ENCODE peak calls at places on chromosomes 4 and X, in seven cellular contexts. T is HepG2, L is HCT116, M is K562, C is H1, R is GM12878, F is SK-N-SH. B is an unnamed sample.

GRCh38 chrX:150084474-150085229 is 146.4 kb upstream of the EOLA2 start:
- DNase-seq in T (no peak), L (no peak), M (no peak), C (no peak), R (no peak), F (no peak), B (peak; percentile 60)

GRCh38 chrX:39196192-39197102 is 395.2 kb downstream of the MID1IP1 start:
- DNase-seq in T (no peak), L (peak; percentile 26), M (peak; percentile 31), C (no peak), R (peak; percentile 90), F (no peak), B (peak; percentile 80)

GRCh38 chr4:160286051-160286450 is 1183.2 kb downstream of the RAPGEF2 start:
- DNase-seq in T (no peak), L (no peak), M (no peak), C (no peak), R (no peak), F (no peak), B (no peak)

GRCh38 chr4:119300072-119300387 is 21.9 kb downstream of the FABP2 start:
- DNase-seq in T (no peak), L (no peak), M (peak; percentile 29), C (no peak), R (peak; percentile 13), F (peak; percentile 47), B (peak; percentile 34)

GRCh38 chrX:9132036-9132435 is 98.1 kb upstream of the FAM9B start:
- DNase-seq in T (no peak), L (no peak), M (no peak), C (no peak), R (no peak), F (no peak), B (no peak)

GRCh38 chrX:41377624-41378023 is 43.7 kb downstream of the DDX3X start:
- DNase-seq in T (no peak), L (no peak), M (no peak), C (no peak), R (no peak), F (no peak), B (no peak)

GRCh38 chr4:88613417-88613875 is 21.2 kb downstream of the HERC3 start:
- DNase-seq in T (no peak), L (no peak), M (no peak), C (no peak), R (no peak), F (no peak), B (no peak)

GRCh38 chr4:109472343-109472761 is 38.7 kb downstream of the SEC24B start:
- DNase-seq in T (no peak), L (no peak), M (peak; percentile 20), C (no peak), R (no peak), F (no peak), B (no peak)

GRCh38 chrX:29671426-29671825 is 543.9 kb upstream of the MAGEB2 start:
- DNase-seq in T (no peak), L (no peak), M (no peak), C (no peak), R (no peak), F (no peak), B (no peak)

GRCh38 chr4:68615699-68616422 is 39.7 kb upstream of the UGT2B17 start:
- DNase-seq in T (no peak), L (no peak), M (no peak), C (no peak), R (no peak), F (no peak), B (no peak)

GRCh38 chr4:174464949-174465348 is 57.3 kb downstream of the HPGD start:
- DNase-seq in T (no peak), L (no peak), M (no peak), C (no peak), R (no peak), F (no peak), B (no peak)

GRCh38 chrX:41588271-41588670 is 100.5 kb upstream of the GPR34 start:
- DNase-seq in T (no peak), L (no peak), M (peak; percentile 5), C (no peak), R (no peak), F (peak; percentile 10), B (no peak)

GRCh38 chr4:134747108-134747805 is 545.7 kb upstream of the PABPC4L start:
- DNase-seq in T (peak; percentile 4), L (no peak), M (no peak), C (no peak), R (no peak), F (no peak), B (no peak)

GRCh38 chr4:69881173-69881773 is 21.3 kb upstream of the SULT1E1 start:
- DNase-seq in T (peak; percentile 66), L (peak; percentile 22), M (peak; percentile 15), C (no peak), R (no peak), F (peak; percentile 10), B (no peak)

GRCh38 chr4:151887151-151887815 is 126.5 kb upstream of the GATB start:
- DNase-seq in T (no peak), L (no peak), M (no peak), C (no peak), R (peak; percentile 87), F (no peak), B (no peak)

GRCh38 chrX:136812286-136812685 is 31.6 kb upstream of the ARHGEF6 start:
- DNase-seq in T (no peak), L (no peak), M (no peak), C (no peak), R (no peak), F (no peak), B (no peak)

GRCh38 chr4:152771736-152772533 is 7.6 kb downstream of the TIGD4 start:
- DNase-seq in T (no peak), L (no peak), M (no peak), C (no peak), R (no peak), F (no peak), B (no peak)

GRCh38 chr4:76208005-76208765 is 5.4 kb downstream of the SCARB2 start:
- DNase-seq in T (peak; percentile 85), L (no peak), M (no peak), C (no peak), R (no peak), F (peak; percentile 32), B (no peak)

GRCh38 chr4:26235500-26235899 is 85.3 kb upstream of the RBPJ start:
- DNase-seq in T (no peak), L (no peak), M (no peak), C (no peak), R (no peak), F (no peak), B (no peak)

DNA sequence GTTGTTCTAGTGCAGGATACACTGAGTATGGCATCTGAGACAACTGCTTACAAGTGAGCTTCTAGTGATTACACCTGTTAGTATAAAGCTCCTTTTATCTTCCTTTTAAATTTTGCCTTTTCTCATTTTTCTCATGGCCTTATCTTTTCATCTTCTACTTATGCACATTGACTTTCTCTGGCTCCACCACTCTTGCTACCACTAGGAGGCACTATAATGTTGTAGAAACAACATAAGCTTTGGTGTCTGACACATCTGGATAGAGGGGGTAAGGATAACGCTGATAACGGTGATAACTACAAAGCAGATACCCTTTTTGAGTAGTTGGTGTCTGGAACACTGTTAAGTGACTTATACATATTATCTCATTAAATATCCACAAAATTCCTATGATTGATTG is 187.4 kb upstream of the TEX13C start:
- DNase-seq in T (peak; percentile 0), L (no peak), M (peak; percentile 28), C (no peak), R (no peak), F (peak; percentile 14), B (no peak)
- TF ChIP-seq JUND in T (no peak), L (no peak), M (no peak), C (no peak), R (no peak), F (no peak), B (no peak)

DNA sequence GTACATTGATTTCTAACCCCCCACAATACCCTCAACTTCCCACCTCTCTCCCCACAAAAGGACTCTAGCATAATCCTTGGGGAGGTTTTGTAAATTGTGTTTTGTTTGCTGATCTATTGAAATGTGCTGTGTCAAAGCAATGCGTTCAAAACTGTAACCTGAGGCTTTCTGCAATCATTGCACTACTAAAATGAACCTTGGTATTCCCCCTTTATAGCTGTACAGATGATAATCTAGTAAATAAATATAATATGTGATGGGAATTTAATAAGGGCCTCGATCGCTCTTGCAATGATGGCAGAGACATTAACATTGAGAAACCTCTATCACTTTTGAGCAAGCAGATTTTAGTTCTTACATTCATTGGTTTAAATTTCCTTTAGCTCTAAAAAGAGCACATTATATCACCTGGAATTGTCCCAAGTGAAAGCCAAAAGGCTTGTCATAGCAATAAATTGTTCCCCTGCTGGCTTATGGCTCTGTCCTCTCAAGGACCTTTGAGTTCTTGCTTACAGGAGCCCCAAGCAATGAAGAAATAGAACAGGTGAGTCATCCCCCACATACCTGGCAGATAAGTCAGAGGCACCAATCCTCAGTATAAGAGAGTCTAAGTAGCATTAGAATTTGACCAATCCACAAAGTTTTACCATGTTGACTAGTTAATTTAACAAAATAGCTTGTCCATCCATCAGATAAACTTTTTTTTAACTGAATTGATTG is 18.5 kb upstream of the ACE2 start:
- DNase-seq in T (no peak), L (peak; percentile 76), M (no peak), C (no peak), R (no peak), F (no peak), B (peak; percentile 67)
- TF ChIP-seq JUND in T (no peak), L (peak; percentile 89), M (no peak), C (peak; percentile 34), R (no peak), F (no peak), B (peak; percentile 18)

DNA sequence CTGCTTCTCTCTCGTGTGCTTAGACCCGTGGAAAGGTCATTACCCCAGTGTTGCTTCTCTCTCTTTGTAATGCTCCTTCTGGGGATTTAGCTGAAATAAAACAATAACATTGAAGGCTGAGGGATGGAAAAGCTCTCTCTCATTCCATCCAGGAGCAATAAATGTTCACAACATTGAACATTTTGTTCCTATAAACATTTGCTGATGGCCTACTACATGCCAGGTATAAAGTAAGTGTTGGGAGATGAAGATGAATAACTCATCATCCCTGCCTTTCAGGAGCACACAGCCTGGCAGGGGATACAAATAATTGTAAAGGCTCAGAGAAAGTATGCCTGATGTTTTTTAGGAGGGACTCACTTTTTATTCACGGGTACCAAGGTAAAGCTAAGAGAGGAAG is 158.1 kb downstream of the KDR start:
- DNase-seq in T (no peak), L (no peak), M (no peak), C (no peak), R (no peak), F (no peak), B (no peak)
- TF ChIP-seq JUND in T (no peak), L (no peak), M (no peak), C (no peak), R (no peak), F (no peak), B (no peak)

GRCh38 chr4:73870778-73871177 is 1.6 kb downstream of the CXCL1 start:
- DNase-seq in T (no peak), L (no peak), M (no peak), C (no peak), R (no peak), F (no peak), B (no peak)

GRCh38 chr4:73870260-73870659 is 1.1 kb downstream of the CXCL1 start:
- DNase-seq in T (no peak), L (no peak), M (no peak), C (no peak), R (no peak), F (no peak), B (no peak)

GRCh38 chr4:73874386-73874785 is 5.2 kb downstream of the CXCL1 start:
- DNase-seq in T (no peak), L (no peak), M (no peak), C (no peak), R (no peak), F (no peak), B (no peak)

GRCh38 chr4:73871911-73872310 is 2.7 kb downstream of the CXCL1 start:
- DNase-seq in T (no peak), L (no peak), M (no peak), C (no peak), R (no peak), F (no peak), B (no peak)

GRCh38 chr4:73872331-73873108 is 3.3 kb downstream of the CXCL1 start:
- DNase-seq in T (no peak), L (no peak), M (no peak), C (no peak), R (no peak), F (no peak), B (no peak)
- TF ChIP-seq JUND in T (no peak), L (no peak), M (no peak), C (no peak), R (no peak), F (no peak), B (no peak)